ENCODE peak calls at places on chromosome 6, in four cellular contexts. R is HT1080, M is lower leg skin, I is T-cell. J is an unnamed sample.

GRCh38 chr6:167275436-167275835 is 15.7 kb upstream of the UNC93A start:
- DNase-seq in R (no peak), M (no peak), I (no peak), J (no peak)

GRCh38 chr6:116101298-116101718 is 655 bp downstream of the NT5DC1 start:
- DNase-seq in R (no peak), M (peak), I (no peak), J (no peak)

GRCh38 chr6:166672624-166673165 is 45.6 kb upstream of the RPS6KA2 start:
- DNase-seq in M (no peak), I (no peak), R (no peak), J (no peak)

GRCh38 chr6:146543211-146543939 is at the start of gene RAB32:
- DNase-seq in I (no peak), R (peak), M (peak), J (peak)

GRCh38 chr6:142279350-142280180 is 22.2 kb upstream of the ADGRG6 start:
- DNase-seq in M (no peak), R (peak), I (no peak), J (no peak)

GRCh38 chr6:71291991-71292390 is 3.4 kb downstream of the OGFRL1 start:
- DNase-seq in R (no peak), M (no peak), I (no peak), J (no peak)

GRCh38 chr6:85065831-85066230 is 301.4 kb upstream of the TBX18 start:
- DNase-seq in R (no peak), M (no peak), I (no peak), J (no peak)

GRCh38 chr6:14905201-14905600 is 340.7 kb upstream of the JARID2 start:
- DNase-seq in M (no peak), R (no peak), I (no peak), J (no peak)

GRCh38 chr6:1110935-1111334 is 201.0 kb upstream of the FOXQ1 start:
- DNase-seq in M (no peak), I (no peak), R (no peak), J (no peak)

GRCh38 chr6:11779308-11780096 is 899 bp upstream of the ADTRP start:
- DNase-seq in R (no peak), I (no peak), M (no peak), J (peak)

GRCh38 chr6:77893391-77893790 is 240.6 kb downstream of the MEI4 start:
- DNase-seq in M (no peak), R (no peak), I (no peak), J (no peak)

GRCh38 chr6:28207244-28208179 is 17.6 kb upstream of the ZSCAN9 start:
- DNase-seq in I (no peak), R (peak), M (no peak), J (no peak)

GRCh38 chr6:3561745-3562144 is 104.9 kb upstream of the SLC22A23 start:
- DNase-seq in I (no peak), M (no peak), R (no peak), J (no peak)

GRCh38 chr6:145036848-145037567 is 698.3 kb downstream of the EPM2A start:
- DNase-seq in I (no peak), R (peak), M (no peak), J (no peak)

GRCh38 chr6:579339-579738 is 77.6 kb downstream of the HUS1B start:
- DNase-seq in I (no peak), R (no peak), M (no peak), J (no peak)

GRCh38 chr6:74256387-74257180 is 560.6 kb downstream of the CD109 start:
- DNase-seq in R (no peak), M (no peak), I (no peak), J (no peak)

GRCh38 chr6:25498510-25498909 is 153.5 kb upstream of the SCGN start:
- DNase-seq in M (no peak), I (no peak), R (no peak), J (no peak)

J was measured in amygdala.